ENCODE peak calls at places on chromosomes 3 and 15, in four cellular contexts. G is IMR-90, W is mesendoderm, Z is H1. R is an unnamed sample.

GRCh38 chr3:100709840-100710235 is 544 bp downstream of the TFG start:
- DNase-seq in G (peak), Z (peak), W (peak), R (peak)

GRCh38 chr15:101017935-101018849 is 99.0 kb downstream of the LRRK1 start:
- DNase-seq in W (no peak), G (peak), Z (no peak), R (peak)

GRCh38 chr3:121431717-121432517 is 113.9 kb downstream of the POLQ start:
- DNase-seq in G (peak), Z (no peak), W (peak), R (no peak)

GRCh38 chr15:34726407-34727100 is 28.2 kb downstream of the GJD2 start:
- DNase-seq in Z (peak), G (peak), W (peak), R (no peak)

GRCh38 chr3:50139718-50140423 is 15.3 kb upstream of the SEMA3F start:
- DNase-seq in G (no peak), Z (no peak), W (no peak), R (no peak)

GRCh38 chr3:44862221-44862637 is 517 bp downstream of the TMEM42 start:
- DNase-seq in Z (no peak), G (peak), W (peak), R (no peak)

GRCh38 chr3:150147776-150148175 is 177.1 kb upstream of the PFN2 start:
- DNase-seq in G (peak), Z (no peak), W (no peak), R (no peak)

GRCh38 chr3:34206996-34207395 is 408.6 kb downstream of the PDCD6IP start:
- DNase-seq in Z (no peak), W (peak), G (peak), R (no peak)

GRCh38 chr15:26866298-26867198 is at the start of gene GABRA5:
- DNase-seq in W (peak), G (peak), Z (no peak), R (peak)

GRCh38 chr3:54968546-54969172 is 40.8 kb upstream of the LRTM1 start:
- DNase-seq in Z (no peak), G (peak), W (peak), R (no peak)

GRCh38 chr3:129619726-129620162 is 13.3 kb upstream of the PLXND1 start:
- DNase-seq in G (no peak), W (no peak), Z (no peak), R (no peak)

GRCh38 chr3:45760878-45761711 is 35.2 kb downstream of the SLC6A20 start:
- DNase-seq in Z (no peak), G (peak), W (peak), R (peak)

GRCh38 chr3:138950006-138950644 is 3.1 kb downstream of the FOXL2NB start:
- DNase-seq in G (peak), W (peak), Z (no peak), R (peak)

GRCh38 chr3:72872183-72872582 is 15.7 kb upstream of the GXYLT2 start:
- DNase-seq in W (no peak), G (peak), Z (no peak), R (no peak)

GRCh38 chr3:139758654-139759291 is 81.0 kb upstream of the NMNAT3 start:
- DNase-seq in W (peak), G (peak), Z (no peak), R (no peak)

GRCh38 chr15:100383302-100384107 is 41.7 kb upstream of the ADAMTS17 start:
- DNase-seq in Z (no peak), W (peak), G (no peak), R (peak)

GRCh38 chr15:47427463-47427862 is 289.8 kb upstream of the SEMA6D start:
- DNase-seq in G (peak), Z (no peak), W (no peak), R (no peak)

GRCh38 chr3:184409946-184410500 is 30.2 kb downstream of the CHRD start:
- DNase-seq in G (no peak), W (no peak), Z (no peak), R (no peak)

GRCh38 chr15:39801641-39802309 is 19.1 kb upstream of the FSIP1 start:
- DNase-seq in Z (no peak), W (peak), G (no peak), R (peak)

DNA sequence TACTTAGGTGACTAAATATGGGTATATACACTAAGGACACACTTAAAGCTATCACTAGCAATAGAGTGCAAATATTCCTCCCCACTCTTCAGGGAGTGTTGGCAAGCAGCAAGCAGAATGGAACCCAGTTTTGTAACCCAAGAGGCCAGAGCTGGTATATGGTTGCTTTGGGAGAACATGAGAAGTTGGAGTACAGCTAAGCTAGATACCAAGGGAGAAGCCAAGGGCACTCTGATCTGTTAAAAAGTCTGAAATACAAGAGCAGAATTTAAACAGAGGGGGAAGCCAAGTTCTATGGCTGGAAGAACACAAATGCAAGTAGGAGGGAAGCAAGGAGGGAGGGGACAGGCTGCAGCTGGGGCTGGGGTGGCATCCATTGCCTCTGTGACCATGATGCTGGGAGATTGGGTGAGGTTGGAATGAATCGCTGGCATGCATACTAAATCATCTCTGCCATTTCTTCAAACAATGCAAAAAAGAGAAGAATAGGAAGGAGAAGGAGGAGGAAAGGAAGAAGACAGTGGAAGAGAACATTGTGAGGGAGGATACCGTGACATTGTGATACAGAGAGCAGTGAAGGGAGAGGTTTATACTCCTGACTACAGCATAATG is 8.8 kb upstream of the ANXA2 start:
- DNase-seq in Z (no peak), W (no peak), G (no peak), R (no peak)
- H2BK120ac ChIP-seq in Z (no peak), W (no peak), G (peak), R (no peak)

GRCh38 chr3:69871868-69872267 is 127.7 kb upstream of the SAMMSON start:
- DNase-seq in W (no peak), G (no peak), Z (no peak), R (no peak)
- H3K56ac ChIP-seq in W (no peak), G (no peak), Z (no peak), R (no peak)

GRCh38 chr15:63858448-63858847 is 24.7 kb upstream of the HERC1 start:
- DNase-seq in G (no peak), W (no peak), Z (no peak), R (no peak)
- H2BK120ac ChIP-seq in G (no peak), W (no peak), Z (no peak), R (no peak)

DNA sequence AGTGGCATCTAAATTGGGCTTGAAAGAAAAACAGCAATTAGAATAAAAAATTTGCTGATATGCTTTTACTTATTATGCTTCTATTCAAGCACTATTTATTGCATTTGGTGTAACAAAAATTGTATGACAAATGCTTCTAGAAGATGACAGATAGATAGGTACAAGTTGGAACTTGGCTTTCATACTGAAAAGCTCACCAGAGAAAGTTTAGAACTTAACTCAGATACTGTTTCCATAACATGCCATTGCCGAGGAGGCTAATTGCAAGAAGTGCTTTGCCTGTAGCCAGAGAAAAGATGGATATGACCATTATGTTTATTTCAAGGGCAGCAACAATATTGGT is 123.8 kb downstream of the NFKBIZ start:
- DNase-seq in Z (no peak), W (no peak), G (no peak), R (no peak)
- H3K56ac ChIP-seq in Z (no peak), W (no peak), G (no peak), R (no peak)

GRCh38 chr3:182855076-182855475 is 61.8 kb downstream of the ATP11B start:
- DNase-seq in G (no peak), W (no peak), Z (no peak), R (no peak)
- H2BK120ac ChIP-seq in G (no peak), W (no peak), Z (no peak), R (no peak)

GRCh38 chr15:35741881-35742280 is 195.9 kb upstream of the DPH6 start:
- DNase-seq in Z (no peak), W (no peak), G (peak), R (no peak)

GRCh38 chr15:35741395-35741794 is 195.4 kb upstream of the DPH6 start:
- DNase-seq in W (peak), G (no peak), Z (no peak), R (no peak)

GRCh38 chr15:35743320-35743719 is 197.4 kb upstream of the DPH6 start:
- DNase-seq in G (no peak), W (no peak), Z (no peak), R (no peak)

GRCh38 chr15:35738370-35738769 is 192.4 kb upstream of the DPH6 start:
- DNase-seq in G (peak), W (peak), Z (no peak), R (peak)

GRCh38 chr15:35740761-35741160 is 194.8 kb upstream of the DPH6 start:
- DNase-seq in W (no peak), G (peak), Z (no peak), R (no peak)
- H3K56ac ChIP-seq in W (no peak), G (no peak), Z (no peak), R (no peak)

R was measured in H9.